ENCODE peak calls at places on chromosome X, in seven cellular contexts. I is right cardiac atrium, H is heart left ventricle, K is mesenchymal stem cell, R is GM23248, A is prostate gland, O is suprapubic skin. G is an unnamed sample. For H3K4me1, the result is how much of the 10 kb centered on the place peaks cover.

GRCh38 chrX:12076046-12076445 is 62.2 kb upstream of the FRMPD4 start:
- DNase-seq in R (peak), H (no peak), K (no peak), O (no peak), I (no peak), A (no peak), G (no peak)

GRCh38 chrX:7102119-7102518 is 45.4 kb upstream of the STS start:
- DNase-seq in R (no peak), I (no peak), K (no peak), O (no peak), A (no peak), H (no peak), G (no peak)

GRCh38 chrX:126300401-126300800 is 134.3 kb upstream of the DCAF12L2 start:
- DNase-seq in O (no peak), K (no peak), R (no peak), A (no peak), H (no peak), I (no peak), G (no peak)

GRCh38 chrX:119391279-119391678 is 7.9 kb upstream of the SLC25A43 start:
- DNase-seq in O (no peak), R (peak), H (no peak), K (peak), A (no peak), I (no peak), G (no peak)

GRCh38 chrX:23782455-23782854 is 518 bp upstream of the SAT1 start:
- DNase-seq in I (no peak), K (peak), R (peak), O (no peak), A (no peak), H (no peak), G (no peak)

GRCh38 chrX:15673970-15674369 is 9.4 kb upstream of the CLTRN start:
- DNase-seq in H (no peak), I (no peak), K (no peak), A (no peak), R (no peak), O (no peak), G (no peak)

GRCh38 chrX:49761481-49761880 is 65.7 kb upstream of the PAGE1 start:
- DNase-seq in I (no peak), A (no peak), R (peak), O (no peak), K (peak), H (no peak), G (no peak)

GRCh38 chrX:38437093-38437492 is 84.7 kb downstream of the OTC start:
- DNase-seq in A (no peak), K (no peak), H (no peak), O (no peak), R (peak), I (no peak), G (no peak)

GRCh38 chrX:661154-661553 is 30.6 kb downstream of the SHOX start:
- DNase-seq in O (peak), K (no peak), A (no peak), I (no peak), R (no peak), H (no peak), G (no peak)

GRCh38 chrX:120456973-120457372 is 12.1 kb downstream of the LAMP2 start:
- DNase-seq in O (no peak), A (no peak), K (no peak), I (no peak), R (peak), H (no peak), G (no peak)

GRCh38 chrX:7904557-7904956 is 22.7 kb downstream of the PNPLA4 start:
- DNase-seq in R (peak), H (no peak), K (peak), A (no peak), O (no peak), I (no peak), G (no peak)

GRCh38 chrX:78747471-78747870 is at the start of gene LPAR4:
- DNase-seq in R (peak), H (no peak), O (no peak), A (no peak), I (peak), K (peak), G (no peak)

GRCh38 chrX:139120760-139121159 is 409.2 kb upstream of the FGF13 start:
- DNase-seq in A (no peak), H (no peak), K (no peak), R (peak), O (no peak), I (no peak), G (no peak)

GRCh38 chrX:64894454-64895038 is 81.7 kb downstream of the ZC4H2 start:
- DNase-seq in I (peak), R (peak), A (peak), K (peak), H (no peak), O (no peak), G (no peak)

GRCh38 chrX:139692506-139692849 is 15.5 kb downstream of the MCF2 start:
- DNase-seq in I (no peak), O (no peak), R (peak), A (no peak), H (no peak), K (no peak), G (no peak)

GRCh38 chrX:115912372-115912897 is 258.1 kb upstream of the AGTR2 start:
- DNase-seq in K (no peak), R (peak), I (no peak), O (no peak), A (no peak), H (no peak), G (no peak)

GRCh38 chrX:10514891-10515290 is 105.5 kb downstream of the MID1 start:
- DNase-seq in O (no peak), R (peak), I (no peak), H (no peak), K (no peak), A (no peak), G (no peak)

GRCh38 chrX:110786486-110786885 is 9.1 kb downstream of the CHRDL1 start:
- DNase-seq in H (no peak), O (no peak), I (no peak), R (no peak), K (peak), A (no peak), G (no peak)

GRCh38 chrX:148385471-148385870 is 114.9 kb upstream of the AFF2 start:
- DNase-seq in A (no peak), R (no peak), O (no peak), I (no peak), H (no peak), K (no peak), G (no peak)

GRCh38 chrX:148695362-148695761 is 194.9 kb downstream of the AFF2 start:
- DNase-seq in O (no peak), H (no peak), I (no peak), R (no peak), K (no peak), A (no peak), G (no peak)

GRCh38 chrX:34659575-34659974 is 2.5 kb upstream of the TMEM47 start:
- DNase-seq in O (no peak), A (no peak), R (peak), H (no peak), I (no peak), K (no peak), G (no peak)

GRCh38 chrX:100072286-100072685 is 337.8 kb downstream of the PCDH19 start:
- DNase-seq in R (peak), K (no peak), I (no peak), A (no peak), H (no peak), O (no peak), G (no peak)

GRCh38 chrX:14267224-14267623 is 237.5 kb upstream of the GEMIN8 start:
- DNase-seq in O (no peak), A (no peak), K (no peak), H (no peak), I (no peak), R (no peak), G (no peak)

GRCh38 chrX:46863072-46863471 is 26.2 kb downstream of the RP2 start:
- DNase-seq in A (no peak), O (no peak), K (no peak), R (no peak), I (no peak), H (no peak), G (no peak)

GRCh38 chrX:131975851-131976250 is 47.3 kb upstream of the STK26 start:
- DNase-seq in A (no peak), O (no peak), H (no peak), K (peak), R (no peak), I (no peak), G (no peak)

GRCh38 chrX:72128183-72128834 is 3.4 kb downstream of the RTL5 start:
- DNase-seq in A (no peak), O (no peak), R (no peak), K (no peak), I (no peak), H (no peak), G (no peak)
- H3K4me1 ChIP-seq in A (under half), O (under half), R (under half), K (under half), I (under half), H (under half), G (under half)

GRCh38 chrX:13092455-13092941 is 48.1 kb upstream of the FAM9C start:
- DNase-seq in I (peak), H (peak), R (no peak), K (no peak), O (no peak), A (no peak), G (peak)
- H3K27ac ChIP-seq in I (no peak), H (no peak), R (no peak), K (no peak), O (no peak), A (no peak), G (peak)

GRCh38 chrX:153560000-153560399 is 38.9 kb downstream of the CCNQ start:
- DNase-seq in R (peak), A (no peak), I (no peak), K (peak), H (peak), O (no peak), G (no peak)

GRCh38 chrX:153556767-153557166 is 39.3 kb downstream of the ATP2B3 start:
- DNase-seq in A (no peak), I (no peak), K (no peak), R (no peak), H (no peak), O (no peak), G (no peak)

GRCh38 chrX:153554519-153555167 is 37.2 kb downstream of the ATP2B3 start:
- DNase-seq in O (no peak), K (peak), A (peak), H (peak), I (peak), R (peak), G (no peak)

GRCh38 chrX:153560466-153560865 is 38.5 kb downstream of the CCNQ start:
- DNase-seq in A (no peak), H (no peak), K (no peak), O (no peak), R (no peak), I (no peak), G (no peak)

DNA sequence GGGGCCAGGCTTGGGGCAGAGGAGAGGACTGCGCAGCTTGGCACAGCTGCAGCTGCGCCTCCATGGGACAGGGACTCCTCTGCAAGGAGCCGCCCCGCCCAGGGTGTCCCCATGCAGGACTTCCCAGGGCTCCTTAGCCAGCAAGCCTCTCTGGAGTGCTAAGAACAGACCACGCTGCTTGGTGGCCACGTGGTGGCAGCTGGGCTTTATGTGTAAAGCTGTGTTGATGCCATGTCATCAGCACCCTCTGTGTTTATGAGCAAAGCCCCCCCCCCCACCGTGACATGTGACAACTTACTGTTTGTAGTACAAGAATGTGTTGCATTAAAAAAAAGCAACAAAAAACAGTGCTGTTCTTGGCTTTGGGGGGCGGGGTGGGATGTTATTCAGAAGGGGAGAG is 40.2 kb downstream of the ATP2B3 start:
- DNase-seq in K (no peak), H (no peak), I (peak), O (no peak), A (no peak), R (no peak), G (no peak)
- H3K4me1 ChIP-seq in K (under half), H (under half), I (under half), O (under half), A (under half), R (under half), G (under half)

GRCh38 chrX:150610446-150610845 is 42.0 kb downstream of the MTM1 start:
- DNase-seq in I (no peak), O (no peak), A (no peak), K (no peak), R (no peak), H (no peak), G (no peak)

GRCh38 chrX:150602743-150603142 is 34.3 kb downstream of the MTM1 start:
- DNase-seq in O (no peak), R (no peak), H (no peak), K (no peak), I (no peak), A (no peak), G (no peak)

GRCh38 chrX:150605603-150606002 is 37.2 kb downstream of the MTM1 start:
- DNase-seq in R (no peak), A (no peak), K (no peak), O (no peak), I (no peak), H (no peak), G (no peak)

GRCh38 chrX:150610038-150610437 is 41.6 kb downstream of the MTM1 start:
- DNase-seq in A (no peak), R (no peak), K (no peak), H (no peak), O (no peak), I (no peak), G (no peak)

DNA sequence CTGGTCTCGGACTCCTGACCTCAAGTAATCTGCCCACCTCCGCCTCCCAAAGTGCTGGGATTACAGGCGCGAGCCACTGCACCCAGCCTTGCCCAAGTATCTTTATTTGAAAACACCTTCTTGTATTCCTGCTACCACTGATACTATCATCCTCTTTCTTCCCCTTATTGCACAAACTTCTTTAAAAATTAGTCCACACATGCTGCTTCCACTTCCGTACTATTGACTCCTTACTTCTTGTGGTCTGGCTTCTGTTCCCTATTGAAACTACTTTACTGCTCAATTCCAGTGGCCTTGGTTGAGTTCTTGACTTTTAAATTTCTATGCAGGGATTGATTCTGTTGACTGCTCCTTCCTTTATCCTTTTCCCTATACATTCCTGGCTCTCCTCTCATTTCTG is 38.8 kb downstream of the MTM1 start:
- DNase-seq in R (no peak), H (no peak), K (no peak), A (no peak), I (no peak), O (no peak), G (no peak)
- H3K27ac ChIP-seq in R (no peak), H (no peak), K (no peak), A (no peak), I (no peak), O (no peak), G (no peak)

GRCh38 chrX:45788315-45788714 is 587.6 kb upstream of the DIPK2B start:
- DNase-seq in A (no peak), R (no peak), O (no peak), H (no peak), K (no peak), I (no peak), G (no peak)
- H3K4me1 ChIP-seq in A (under half), R (under half), O (under half), H (under half), K (under half), I (under half), G (under half)

GRCh38 chrX:136694491-136695087 is 46.6 kb downstream of the CD40LG start:
- DNase-seq in O (no peak), I (no peak), H (no peak), A (no peak), R (peak), K (peak), G (no peak)

GRCh38 chrX:136692271-136692670 is 44.3 kb downstream of the CD40LG start:
- DNase-seq in R (peak), K (no peak), O (no peak), I (no peak), H (no peak), A (no peak), G (no peak)

GRCh38 chrX:136687457-136687856 is 39.5 kb downstream of the CD40LG start:
- DNase-seq in A (no peak), H (no peak), O (no peak), I (no peak), R (no peak), K (no peak), G (no peak)

GRCh38 chrX:136691028-136691809 is 43.3 kb downstream of the CD40LG start:
- DNase-seq in I (no peak), K (no peak), A (no peak), H (no peak), O (no peak), R (no peak), G (no peak)

GRCh38 chrX:136689441-136689840 is 41.5 kb downstream of the CD40LG start:
- DNase-seq in I (no peak), H (no peak), R (no peak), K (peak), O (no peak), A (no peak), G (no peak)
- H3K27ac ChIP-seq in I (no peak), H (no peak), R (no peak), K (peak), O (no peak), A (no peak), G (no peak)

DNA sequence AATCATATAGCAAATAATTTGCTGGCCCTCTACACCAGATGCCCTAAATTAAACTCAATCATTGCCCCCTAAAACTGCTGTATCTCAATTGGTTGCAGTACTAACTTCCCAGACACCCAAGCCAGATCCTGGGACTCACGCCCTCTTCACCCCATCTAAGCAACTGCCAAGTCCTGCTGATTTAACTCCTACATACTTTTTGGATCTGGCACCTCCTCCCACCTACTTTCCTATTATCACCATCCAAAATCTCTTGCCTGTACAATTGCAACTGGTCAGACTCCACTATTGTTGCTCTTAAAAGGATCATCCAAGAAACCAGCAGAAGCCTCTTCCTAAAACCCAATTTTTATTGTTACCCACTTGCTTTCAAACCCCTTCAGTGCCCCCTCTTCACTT is 4.7 kb upstream of the HSD17B10 start:
- DNase-seq in H (no peak), A (no peak), O (no peak), R (no peak), K (no peak), I (no peak), G (no peak)
- H3K4me1 ChIP-seq in H (under half), A (under half), O (under half), R (under half), K (under half), I (under half), G (under half)

GRCh38 chrX:41276661-41277506 is 57.1 kb upstream of the DDX3X start:
- DNase-seq in I (no peak), O (no peak), A (no peak), K (no peak), H (no peak), R (no peak), G (no peak)

GRCh38 chrX:41273638-41274037 is 60.3 kb upstream of the DDX3X start:
- DNase-seq in R (peak), O (no peak), A (no peak), K (peak), I (no peak), H (no peak), G (no peak)

DNA sequence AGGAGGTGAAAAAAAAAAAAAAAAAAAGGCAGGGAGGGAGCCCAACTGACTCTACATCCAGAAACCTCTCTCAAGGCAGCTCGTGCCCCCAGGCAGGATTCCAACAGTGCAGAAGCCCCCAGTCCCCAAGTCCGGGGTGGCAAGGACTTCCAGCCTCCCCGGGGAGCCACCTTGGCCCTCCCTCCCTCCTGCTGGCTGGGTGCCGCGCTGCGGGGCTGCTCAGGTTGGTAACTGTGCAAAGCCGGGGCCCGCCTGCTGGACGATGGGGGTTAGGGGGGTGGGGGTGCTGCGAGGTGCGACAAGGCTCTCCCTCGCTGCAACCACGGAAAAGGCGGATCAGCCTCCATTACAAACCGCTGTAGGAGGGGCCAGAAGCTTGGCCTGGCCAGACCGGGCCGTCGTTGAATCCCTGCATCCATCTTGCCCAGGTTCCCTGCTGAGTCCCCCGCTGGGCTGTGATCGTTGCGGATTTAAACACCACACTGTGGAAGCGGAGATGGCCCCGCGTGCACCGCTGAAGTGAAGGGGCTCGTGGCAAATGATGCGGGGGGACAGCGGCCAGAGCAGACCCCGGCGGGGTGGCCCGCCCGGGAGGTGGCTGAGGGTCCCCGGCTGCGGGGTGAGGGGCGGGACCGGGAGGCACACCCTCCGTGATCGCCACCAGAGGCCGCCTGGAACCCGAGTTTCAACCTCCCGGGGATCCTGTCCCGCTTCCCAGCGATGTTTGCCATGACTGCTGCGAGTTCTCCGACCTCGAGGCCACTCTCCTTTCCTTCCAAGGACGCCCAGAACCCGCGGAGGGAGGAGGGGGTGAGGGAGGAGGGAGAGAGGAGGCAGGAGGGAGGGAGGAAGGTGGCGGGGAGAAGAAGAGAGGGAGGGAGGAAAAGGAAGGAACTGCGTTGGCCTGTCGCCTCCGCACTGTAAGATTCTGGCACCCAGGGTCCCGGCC is 58.0 kb upstream of the DDX3X start:
- DNase-seq in H (peak), K (peak), O (peak), A (peak), R (peak), I (peak), G (peak)
- H3K27ac ChIP-seq in H (no peak), K (peak), O (peak), A (peak), R (no peak), I (peak), G (no peak)

DNA sequence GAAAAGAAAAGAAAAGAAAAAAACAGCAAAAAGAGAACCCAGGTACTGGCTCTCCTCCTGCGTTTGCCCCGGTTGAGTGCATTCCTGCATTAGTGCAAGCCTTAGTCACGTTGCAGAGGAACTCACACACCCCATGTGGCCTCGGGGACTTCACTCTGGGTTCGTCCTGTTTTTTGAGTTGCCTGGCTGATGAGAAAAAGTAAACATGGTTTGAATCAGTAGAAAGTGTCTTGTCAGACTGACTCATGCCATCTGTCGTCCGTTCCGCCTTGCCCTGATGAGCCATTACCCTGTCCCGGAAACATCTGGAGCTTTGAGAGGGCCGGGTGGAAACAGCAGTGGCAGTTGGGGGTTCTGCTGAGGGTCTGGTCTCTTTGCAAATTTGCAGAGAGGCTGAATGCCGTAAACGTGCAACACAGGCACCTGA is 16.3 kb downstream of the CD99 start:
- DNase-seq in A (peak), O (peak), K (peak), I (peak), R (peak), H (peak), G (peak)
- H3K4me1 ChIP-seq in A (under half), O (half or more), K (under half), I (half or more), R (half or more), H (under half), G (half or more)

G was measured in left lung.